ENCODE peak calls at places on chromosomes 6 and 20, in seven cellular contexts. One of them, this sample, is unnamed.

GRCh38 chr6:124772733-124773319 is 189.4 kb upstream of the RNF217 start:
- DNase-seq in effector CD8-positive, alpha-beta T cell: no peak
- DNase-seq in ureter: no peak
- DNase-seq in GDM1: no peak
- DNase-seq in CD8-positive, alpha-beta T cell: no peak
- DNase-seq in activated CD4-positive, alpha-beta memory T cell treated with anti-CD3 and anti-CD28 coated beads for 36 hours: no peak
- DNase-seq in left lung: no peak
- DNase-seq in this sample: no peak

GRCh38 chr6:54037277-54037779 is 73.9 kb upstream of the MLIP start:
- DNase-seq in CD8-positive, alpha-beta T cell: no peak
- DNase-seq in effector CD8-positive, alpha-beta T cell: no peak
- DNase-seq in ureter: no peak
- DNase-seq in activated CD4-positive, alpha-beta memory T cell treated with anti-CD3 and anti-CD28 coated beads for 36 hours: no peak
- DNase-seq in left lung: no peak
- DNase-seq in GDM1: no peak
- DNase-seq in this sample: no peak

GRCh38 chr6:157205473-157206358 is 117.6 kb downstream of the TMEM242 start:
- DNase-seq in activated CD4-positive, alpha-beta memory T cell treated with anti-CD3 and anti-CD28 coated beads for 36 hours: no peak
- DNase-seq in ureter: no peak
- DNase-seq in effector CD8-positive, alpha-beta T cell: no peak
- DNase-seq in GDM1: no peak
- DNase-seq in CD8-positive, alpha-beta T cell: no peak
- DNase-seq in left lung: no peak
- DNase-seq in this sample: no peak

GRCh38 chr6:147586044-147586443 is 77.6 kb downstream of the SAMD5 start:
- DNase-seq in activated CD4-positive, alpha-beta memory T cell treated with anti-CD3 and anti-CD28 coated beads for 36 hours: no peak
- DNase-seq in GDM1: no peak
- DNase-seq in left lung: no peak
- DNase-seq in effector CD8-positive, alpha-beta T cell: no peak
- DNase-seq in CD8-positive, alpha-beta T cell: no peak
- DNase-seq in ureter: peak
- DNase-seq in this sample: peak

GRCh38 chr6:85357651-85358050 is 92.2 kb upstream of the NT5E start:
- DNase-seq in activated CD4-positive, alpha-beta memory T cell treated with anti-CD3 and anti-CD28 coated beads for 36 hours: no peak
- DNase-seq in GDM1: no peak
- DNase-seq in CD8-positive, alpha-beta T cell: no peak
- DNase-seq in effector CD8-positive, alpha-beta T cell: no peak
- DNase-seq in ureter: no peak
- DNase-seq in left lung: no peak
- DNase-seq in this sample: no peak

GRCh38 chr6:158050955-158051354 is 69.3 kb downstream of the SYNJ2 start:
- DNase-seq in ureter: no peak
- DNase-seq in activated CD4-positive, alpha-beta memory T cell treated with anti-CD3 and anti-CD28 coated beads for 36 hours: no peak
- DNase-seq in effector CD8-positive, alpha-beta T cell: no peak
- DNase-seq in CD8-positive, alpha-beta T cell: no peak
- DNase-seq in GDM1: no peak
- DNase-seq in left lung: no peak
- DNase-seq in this sample: no peak

GRCh38 chr6:89843070-89843469 is 13.4 kb downstream of the CASP8AP2 start:
- DNase-seq in left lung: no peak
- DNase-seq in ureter: no peak
- DNase-seq in activated CD4-positive, alpha-beta memory T cell treated with anti-CD3 and anti-CD28 coated beads for 36 hours: no peak
- DNase-seq in effector CD8-positive, alpha-beta T cell: no peak
- DNase-seq in CD8-positive, alpha-beta T cell: no peak
- DNase-seq in GDM1: no peak
- DNase-seq in this sample: no peak

GRCh38 chr6:5701086-5701661 is 305.6 kb downstream of the NRN1 start:
- DNase-seq in effector CD8-positive, alpha-beta T cell: no peak
- DNase-seq in CD8-positive, alpha-beta T cell: no peak
- DNase-seq in ureter: no peak
- DNase-seq in activated CD4-positive, alpha-beta memory T cell treated with anti-CD3 and anti-CD28 coated beads for 36 hours: no peak
- DNase-seq in left lung: no peak
- DNase-seq in GDM1: no peak
- DNase-seq in this sample: no peak

GRCh38 chr6:4381379-4381778 is 246.0 kb upstream of the ECI2 start:
- DNase-seq in activated CD4-positive, alpha-beta memory T cell treated with anti-CD3 and anti-CD28 coated beads for 36 hours: no peak
- DNase-seq in CD8-positive, alpha-beta T cell: no peak
- DNase-seq in left lung: no peak
- DNase-seq in ureter: no peak
- DNase-seq in effector CD8-positive, alpha-beta T cell: no peak
- DNase-seq in GDM1: no peak
- DNase-seq in this sample: no peak

GRCh38 chr20:41258489-41258888 is 59.0 kb downstream of the ZHX3 start:
- DNase-seq in GDM1: no peak
- DNase-seq in effector CD8-positive, alpha-beta T cell: no peak
- DNase-seq in ureter: no peak
- DNase-seq in left lung: no peak
- DNase-seq in activated CD4-positive, alpha-beta memory T cell treated with anti-CD3 and anti-CD28 coated beads for 36 hours: no peak
- DNase-seq in CD8-positive, alpha-beta T cell: no peak
- DNase-seq in this sample: no peak

GRCh38 chr6:137224890-137225198 is 5.7 kb upstream of the IFNGR1 start:
- DNase-seq in CD8-positive, alpha-beta T cell: no peak
- DNase-seq in GDM1: peak
- DNase-seq in effector CD8-positive, alpha-beta T cell: no peak
- DNase-seq in activated CD4-positive, alpha-beta memory T cell treated with anti-CD3 and anti-CD28 coated beads for 36 hours: no peak
- DNase-seq in ureter: no peak
- DNase-seq in left lung: no peak
- DNase-seq in this sample: peak

GRCh38 chr20:44026932-44027685 is 112.5 kb downstream of the TOX2 start:
- DNase-seq in left lung: no peak
- DNase-seq in effector CD8-positive, alpha-beta T cell: no peak
- DNase-seq in GDM1: no peak
- DNase-seq in ureter: no peak
- DNase-seq in activated CD4-positive, alpha-beta memory T cell treated with anti-CD3 and anti-CD28 coated beads for 36 hours: no peak
- DNase-seq in CD8-positive, alpha-beta T cell: no peak
- DNase-seq in this sample: no peak

GRCh38 chr6:45892196-45892595 is 123.5 kb downstream of the CLIC5 start:
- DNase-seq in GDM1: no peak
- DNase-seq in CD8-positive, alpha-beta T cell: no peak
- DNase-seq in left lung: no peak
- DNase-seq in activated CD4-positive, alpha-beta memory T cell treated with anti-CD3 and anti-CD28 coated beads for 36 hours: no peak
- DNase-seq in effector CD8-positive, alpha-beta T cell: no peak
- DNase-seq in ureter: no peak
- DNase-seq in this sample: no peak

GRCh38 chr20:59324441-59324840 is 24.0 kb downstream of the EDN3 start:
- DNase-seq in left lung: no peak
- DNase-seq in CD8-positive, alpha-beta T cell: no peak
- DNase-seq in ureter: no peak
- DNase-seq in GDM1: no peak
- DNase-seq in effector CD8-positive, alpha-beta T cell: no peak
- DNase-seq in activated CD4-positive, alpha-beta memory T cell treated with anti-CD3 and anti-CD28 coated beads for 36 hours: no peak
- DNase-seq in this sample: no peak

GRCh38 chr6:18265099-18265372 is 706 bp upstream of the DEK start:
- DNase-seq in left lung: no peak
- DNase-seq in CD8-positive, alpha-beta T cell: no peak
- DNase-seq in activated CD4-positive, alpha-beta memory T cell treated with anti-CD3 and anti-CD28 coated beads for 36 hours: no peak
- DNase-seq in effector CD8-positive, alpha-beta T cell: no peak
- DNase-seq in GDM1: no peak
- DNase-seq in ureter: no peak
- DNase-seq in this sample: no peak

GRCh38 chr20:507933-508332 is 35.7 kb downstream of the CSNK2A1 start:
- DNase-seq in CD8-positive, alpha-beta T cell: no peak
- DNase-seq in GDM1: no peak
- DNase-seq in effector CD8-positive, alpha-beta T cell: no peak
- DNase-seq in ureter: no peak
- DNase-seq in left lung: no peak
- DNase-seq in activated CD4-positive, alpha-beta memory T cell treated with anti-CD3 and anti-CD28 coated beads for 36 hours: no peak
- DNase-seq in this sample: no peak

GRCh38 chr6:83047065-83047754 is 18.4 kb downstream of the UBE3D start:
- DNase-seq in ureter: no peak
- DNase-seq in CD8-positive, alpha-beta T cell: no peak
- DNase-seq in activated CD4-positive, alpha-beta memory T cell treated with anti-CD3 and anti-CD28 coated beads for 36 hours: no peak
- DNase-seq in effector CD8-positive, alpha-beta T cell: no peak
- DNase-seq in GDM1: no peak
- DNase-seq in left lung: no peak
- DNase-seq in this sample: no peak

GRCh38 chr20:12051206-12052163 is 133.8 kb downstream of the BTBD3 start:
- DNase-seq in GDM1: no peak
- DNase-seq in activated CD4-positive, alpha-beta memory T cell treated with anti-CD3 and anti-CD28 coated beads for 36 hours: no peak
- DNase-seq in ureter: no peak
- DNase-seq in CD8-positive, alpha-beta T cell: no peak
- DNase-seq in left lung: no peak
- DNase-seq in effector CD8-positive, alpha-beta T cell: no peak
- DNase-seq in this sample: no peak

GRCh38 chr20:16828666-16829305 is 80.6 kb downstream of the OTOR start:
- DNase-seq in GDM1: no peak
- DNase-seq in ureter: no peak
- DNase-seq in CD8-positive, alpha-beta T cell: no peak
- DNase-seq in left lung: no peak
- DNase-seq in activated CD4-positive, alpha-beta memory T cell treated with anti-CD3 and anti-CD28 coated beads for 36 hours: no peak
- DNase-seq in effector CD8-positive, alpha-beta T cell: no peak
- DNase-seq in this sample: no peak